ENCODE peak calls at places on chromosomes 16 and 17, in four cellular contexts. C is neural progenitor cell, E is IMR-90, D is tibial artery. Z is an unnamed sample.

GRCh38 chr17:57954421-57955182 is 610 bp downstream of the CUEDC1 start:
- DNase-seq in C (peak; percentile 78), E (peak; percentile 46), D (peak; percentile 94), Z (no peak)

GRCh38 chr16:66830422-66831404 is at the start of gene NAE1:
- DNase-seq in D (peak; percentile 89), E (peak; percentile 81), C (peak; percentile 98), Z (peak; percentile 78)

GRCh38 chr17:14084955-14085354 is 15.7 kb downstream of the COX10 start:
- DNase-seq in D (no peak), C (no peak), E (no peak), Z (no peak)

GRCh38 chr17:40319651-40320550 is 10.9 kb downstream of the RARA start:
- DNase-seq in C (no peak), E (no peak), D (peak; percentile 77), Z (peak; percentile 88)

GRCh38 chr16:10122546-10122945 is 59.7 kb downstream of the GRIN2A start:
- DNase-seq in D (no peak), E (no peak), C (peak; percentile 16), Z (no peak)

GRCh38 chr16:23423496-23424049 is 29.4 kb downstream of the COG7 start:
- DNase-seq in D (peak; percentile 88), C (no peak), E (peak; percentile 99), Z (no peak)

GRCh38 chr16:57147381-57148191 is 38.3 kb downstream of the PSME3IP1 start:
- DNase-seq in D (no peak), C (peak; percentile 33), E (peak; percentile 46), Z (no peak)

GRCh38 chr17:57776366-57776765 is 31.3 kb upstream of the CCDC182 start:
- DNase-seq in E (no peak), C (no peak), D (no peak), Z (no peak)

GRCh38 chr17:66711403-66711802 is 123.5 kb upstream of the CACNG5 start:
- DNase-seq in E (no peak), D (no peak), C (no peak), Z (no peak)

GRCh38 chr17:57989011-57989345 is 924 bp upstream of the VEZF1 start:
- DNase-seq in E (peak; percentile 50), D (peak; percentile 76), C (peak; percentile 34), Z (no peak)

GRCh38 chr17:76422860-76423259 is 30.1 kb downstream of the UBE2O start:
- DNase-seq in E (no peak), D (peak; percentile 33), C (no peak), Z (no peak)

GRCh38 chr16:88705076-88705684 is 1.0 kb downstream of the RNF166 start:
- DNase-seq in D (no peak), E (peak; percentile 34), C (no peak), Z (no peak)

GRCh38 chr17:59427425-59427921 is 96.0 kb downstream of the YPEL2 start:
- DNase-seq in D (no peak), E (peak; percentile 45), C (no peak), Z (peak; percentile 30)

GRCh38 chr16:20040011-20040410 is 33.7 kb downstream of the GPR139 start:
- DNase-seq in C (no peak), E (no peak), D (no peak), Z (no peak)

GRCh38 chr16:30720694-30721093 is 21.7 kb downstream of the SRCAP start:
- DNase-seq in E (no peak), D (peak; percentile 49), C (no peak), Z (no peak)

GRCh38 chr17:48259710-48260291 is 152.2 kb downstream of the SNX11 start:
- DNase-seq in C (peak; percentile 38), D (no peak), E (peak; percentile 45), Z (no peak)

GRCh38 chr17:28738680-28739384 is 5.0 kb upstream of the TRAF4 start:
- DNase-seq in C (no peak), E (no peak), D (peak; percentile 55), Z (no peak)

GRCh38 chr16:49493836-49494235 is 120.2 kb downstream of the C16orf78 start:
- DNase-seq in E (no peak), D (peak; percentile 44), C (no peak), Z (no peak)

GRCh38 chr16:81335669-81336068 is 20.9 kb downstream of the GAN start:
- DNase-seq in C (no peak), E (no peak), D (no peak), Z (no peak)

GRCh38 chr16:86882586-86883280 is 304.4 kb downstream of the FOXL1 start:
- DNase-seq in E (peak; percentile 88), C (no peak), D (peak; percentile 80), Z (no peak)

GRCh38 chr16:69485816-69486215 is 61.4 kb downstream of the CYB5B start:
- DNase-seq in D (no peak), C (no peak), E (no peak), Z (no peak)

GRCh38 chr17:49926886-49927285 is 42.1 kb upstream of the DLX4 start:
- DNase-seq in D (peak; percentile 82), E (no peak), C (no peak), Z (no peak)

GRCh38 chr16:25014500-25015147 is 545 bp downstream of the ARHGAP17 start:
- DNase-seq in D (peak; percentile 79), E (peak; percentile 48), C (peak; percentile 77), Z (no peak)

GRCh38 chr16:25011891-25012499 is 3.2 kb downstream of the ARHGAP17 start:
- DNase-seq in E (peak; percentile 51), C (no peak), D (no peak), Z (no peak)

GRCh38 chr16:25013751-25014499 is 1.2 kb downstream of the ARHGAP17 start:
- DNase-seq in D (no peak), C (no peak), E (no peak), Z (no peak)

GRCh38 chr16:25012525-25012991 is 2.6 kb downstream of the ARHGAP17 start:
- DNase-seq in E (peak; percentile 76), C (no peak), D (no peak), Z (no peak)

DNA sequence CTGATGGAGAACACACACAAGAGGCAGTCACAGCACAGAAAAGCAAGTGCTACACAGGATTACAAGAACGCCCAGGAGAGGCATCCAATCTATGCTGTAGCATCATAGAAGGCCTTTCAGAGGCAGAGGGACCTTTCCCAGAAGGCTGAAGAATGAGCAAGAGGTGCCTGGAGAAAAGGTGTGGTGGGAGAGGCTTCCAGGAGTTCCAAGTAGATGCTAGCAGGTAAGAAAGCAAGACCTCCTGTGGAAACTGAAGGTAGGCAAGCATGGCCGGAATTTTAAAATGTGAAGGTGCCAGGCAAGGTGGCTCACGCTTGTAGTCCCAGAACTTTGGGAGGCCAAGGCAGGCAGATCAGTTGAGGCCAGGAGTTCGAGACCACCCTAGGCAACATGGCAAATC is 2.1 kb downstream of the ARHGAP17 start:
- DNase-seq in E (no peak), D (no peak), C (no peak), Z (no peak)
- H3K27ac ChIP-seq in E (peak overlapping the region; percentile 56), D (peak overlapping the region; percentile 97), C (no peak overlapping the region), Z (no peak overlapping the region)

GRCh38 chr17:81700353-81701287 is 2.5 kb upstream of the MRPL12 start:
- DNase-seq in E (no peak), C (no peak), D (no peak), Z (no peak)
- H3K4me3 ChIP-seq in E (no peak overlapping the region), C (no peak overlapping the region), D (peak overlapping the region; percentile 71), Z (no peak overlapping the region)

GRCh38 chr17:6701719-6702118 is 11.4 kb downstream of the SLC13A5 start:
- DNase-seq in E (no peak), C (peak; percentile 86), D (peak; percentile 58), Z (no peak)
- TF ChIP-seq CTCF in E (peak; percentile 29), C (peak; percentile 72), D (no peak), Z (peak; percentile 25)

GRCh38 chr16:54166342-54166865 is 120.2 kb downstream of the IRX3 start:
- DNase-seq in C (no peak), D (no peak), E (no peak), Z (no peak)
- H3K27ac ChIP-seq in C (no peak overlapping the region), D (no peak overlapping the region), E (no peak overlapping the region), Z (no peak overlapping the region)

GRCh38 chr16:1554826-1555445 is 21.5 kb downstream of the TMEM204 start:
- DNase-seq in C (no peak), D (no peak), E (no peak), Z (no peak)
- H3K4me3 ChIP-seq in C (no peak overlapping the region), D (no peak overlapping the region), E (no peak overlapping the region), Z (no peak overlapping the region)